ENCODE peak calls at places on chromosomes 16 and 17, in five cellular contexts. X, Z, R, W and P are unnamed samples.

GRCh38 chr17:78673395-78673794 is 96.2 kb upstream of the DNAH17 start:
- DNase-seq in X (no peak), W (no peak), Z (no peak), R (no peak), P (no peak)

GRCh38 chr16:49528035-49528434 is 154.4 kb downstream of the C16orf78 start:
- DNase-seq in Z (no peak), X (peak), R (peak), W (no peak), P (no peak)

GRCh38 chr17:37291351-37291750 is 84.4 kb upstream of the C17orf78 start:
- DNase-seq in R (no peak), W (no peak), Z (no peak), X (no peak), P (no peak)

GRCh38 chr16:17228708-17229055 is 242.1 kb downstream of the XYLT1 start:
- DNase-seq in X (no peak), R (no peak), W (no peak), Z (no peak), P (no peak)

GRCh38 chr17:35486920-35487727 is 38.6 kb upstream of the SLFN13 start:
- DNase-seq in R (peak), Z (peak), X (peak), W (peak), P (peak)

GRCh38 chr17:19561697-19562318 is 28.2 kb downstream of the SLC47A1 start:
- DNase-seq in W (no peak), R (no peak), Z (no peak), X (no peak), P (no peak)

GRCh38 chr17:61405047-61405685 is 5.5 kb downstream of the TBX2 start:
- DNase-seq in W (no peak), R (no peak), Z (no peak), X (no peak), P (no peak)

GRCh38 chr16:20441221-20441620 is 10.1 kb upstream of the ACSM2A start:
- DNase-seq in X (no peak), W (no peak), Z (no peak), R (no peak), P (no peak)

GRCh38 chr17:50467855-50468119 is 893 bp downstream of the CHAD start:
- DNase-seq in X (no peak), W (peak), Z (no peak), R (no peak), P (no peak)

GRCh38 chr17:45414997-45415881 is 17.4 kb downstream of the ARHGAP27 start:
- DNase-seq in X (no peak), Z (no peak), R (peak), W (no peak), P (no peak)

GRCh38 chr16:79605999-79606398 is 5.5 kb upstream of the MAF start:
- DNase-seq in R (no peak), W (peak), X (no peak), Z (no peak), P (peak)

GRCh38 chr16:77090062-77090461 is 100.9 kb upstream of the MON1B start:
- DNase-seq in Z (no peak), R (no peak), X (no peak), W (no peak), P (no peak)

GRCh38 chr17:50149425-50150353 is 788 bp downstream of the PPP1R9B start:
- DNase-seq in X (no peak), R (peak), Z (no peak), W (no peak), P (peak)

GRCh38 chr16:24539850-24540484 is 601 bp downstream of the RBBP6 start:
- DNase-seq in X (no peak), Z (no peak), R (peak), W (peak), P (peak)

GRCh38 chr16:69186642-69187386 is at the start of gene SNTB2:
- DNase-seq in W (peak), Z (peak), X (no peak), R (peak), P (peak)

GRCh38 chr17:29116652-29117439 is 63.4 kb downstream of the MYO18A start:
- DNase-seq in X (no peak), Z (peak), W (peak), R (peak), P (peak)

GRCh38 chr17:80262291-80262690 is 1.6 kb downstream of the RNF213 start:
- DNase-seq in X (no peak), W (no peak), Z (no peak), R (peak), P (no peak)

GRCh38 chr16:3669067-3669466 is 14.6 kb downstream of the DNASE1 start:
- DNase-seq in W (peak), R (no peak), Z (no peak), X (no peak), P (no peak)

GRCh38 chr17:10316986-10317834 is 55.6 kb downstream of the MYH13 start:
- DNase-seq in Z (no peak), R (no peak), W (peak), X (no peak), P (peak)

GRCh38 chr16:64736887-64737286 is 385.0 kb downstream of the CDH11 start:
- DNase-seq in X (peak), R (no peak), W (no peak), Z (no peak), P (no peak)

GRCh38 chr16:81405702-81406113 is 38.9 kb upstream of the CMIP start:
- DNase-seq in Z (no peak), R (peak), X (peak), W (no peak), P (no peak)

GRCh38 chr16:73610605-73611177 is 562.8 kb upstream of the ZFHX3 start:
- DNase-seq in W (no peak), Z (no peak), R (no peak), X (no peak), P (no peak)

GRCh38 chr17:4551796-4552525 is 3.2 kb downstream of the MYBBP1A start:
- DNase-seq in Z (no peak), X (no peak), R (no peak), W (no peak), P (no peak)

GRCh38 chr17:7015587-7016020 is 3.2 kb downstream of the RNASEK start:
- DNase-seq in R (no peak), W (no peak), X (no peak), Z (no peak), P (no peak)

GRCh38 chr17:20091161-20092029 is 82.2 kb downstream of the SPECC1 start:
- DNase-seq in Z (no peak), X (peak), W (no peak), R (no peak), P (no peak)

GRCh38 chr16:1923299-1924034 is 5.3 kb upstream of the HS3ST6 start:
- DNase-seq in Z (no peak), W (no peak), X (no peak), R (no peak), P (no peak)

GRCh38 chr17:64020068-64020766 is at the start of gene ICAM2:
- DNase-seq in X (no peak), W (peak), Z (peak), R (no peak), P (peak)

GRCh38 chr16:84919267-84919666 is 92.1 kb downstream of the ZDHHC7 start:
- DNase-seq in W (no peak), X (no peak), R (no peak), Z (no peak), P (no peak)

GRCh38 chr16:87392823-87393679 is 915 bp downstream of the MAP1LC3B start:
- DNase-seq in R (peak), X (no peak), W (peak), Z (no peak), P (peak)

GRCh38 chr17:17155568-17155967 is 50.6 kb downstream of the PLD6 start:
- DNase-seq in X (no peak), R (no peak), Z (no peak), W (no peak), P (no peak)

GRCh38 chr17:61884864-61885263 is 21.5 kb upstream of the BRIP1 start:
- DNase-seq in W (no peak), R (no peak), Z (no peak), X (no peak), P (no peak)

GRCh38 chr17:60135951-60136666 is 13.7 kb upstream of the CA4 start:
- DNase-seq in X (no peak), Z (no peak), R (no peak), W (no peak), P (no peak)

GRCh38 chr17:411416-412120 is 59.0 kb upstream of the RPH3AL start:
- DNase-seq in Z (no peak), X (no peak), W (no peak), R (no peak), P (no peak)